ENCODE peak calls at places on chromosomes 2 and 18, in nine cellular contexts. L is SK-N-SH; C is left lung; U is aorta; Q is lower lobe of right lung; V is tibial artery; R is A549; X is fibroblast of lung; Y is CD8-positive, alpha-beta T cell. B is an unnamed sample.

GRCh38 chr2:46487667-46488333 is 8.4 kb downstream of the TMEM247 start:
- DNase-seq in L (no peak), C (peak), U (peak), Q (peak), V (peak), R (no peak), X (peak), Y (no peak), B (peak)

GRCh38 chr2:20444993-20445910 is 1.6 kb upstream of the RHOB start:
- DNase-seq in L (no peak), C (peak), U (no peak), Q (no peak), V (peak), R (no peak), X (no peak), Y (no peak), B (no peak)

GRCh38 chr18:13387856-13388548 is 169.4 kb downstream of the LDLRAD4 start:
- DNase-seq in L (no peak), C (no peak), U (peak), Q (no peak), V (no peak), R (no peak), X (peak), Y (peak), B (no peak)

GRCh38 chr2:130819915-130820861 is 16.5 kb upstream of the ARHGEF4 start:
- DNase-seq in L (peak), C (no peak), U (peak), Q (no peak), V (peak), R (no peak), X (peak), Y (no peak), B (no peak)

GRCh38 chr2:113219889-113220641 is 46.3 kb downstream of the PSD4 start:
- DNase-seq in L (no peak), C (peak), U (peak), Q (peak), V (peak), R (peak), X (peak), Y (no peak), B (peak)

GRCh38 chr18:45874501-45875184 is 49.2 kb downstream of the SIGLEC15 start:
- DNase-seq in L (no peak), C (no peak), U (no peak), Q (no peak), V (no peak), R (no peak), X (peak), Y (peak), B (no peak)

GRCh38 chr2:71798266-71799012 is 345.1 kb downstream of the DYSF start:
- DNase-seq in L (peak), C (no peak), U (peak), Q (no peak), V (no peak), R (peak), X (peak), Y (no peak), B (no peak)

GRCh38 chr2:186424265-186424664 is 61.8 kb upstream of the ZC3H15 start:
- DNase-seq in L (no peak), C (no peak), U (no peak), Q (no peak), V (no peak), R (no peak), X (no peak), Y (no peak), B (no peak)

GRCh38 chr2:64101141-64101591 is 43.1 kb downstream of the PELI1 start:
- DNase-seq in L (no peak), C (no peak), U (no peak), Q (no peak), V (no peak), R (no peak), X (peak), Y (no peak), B (no peak)

GRCh38 chr2:170714156-170715061 is 728 bp upstream of the SP5 start:
- DNase-seq in L (peak), C (peak), U (peak), Q (peak), V (no peak), R (peak), X (no peak), Y (no peak), B (peak)

GRCh38 chr2:224940618-224941017 is 101.7 kb downstream of the DOCK10 start:
- DNase-seq in L (no peak), C (no peak), U (no peak), Q (no peak), V (no peak), R (no peak), X (no peak), Y (no peak), B (no peak)

GRCh38 chr2:96683307-96683706 is 40.7 kb downstream of the FER1L5 start:
- DNase-seq in L (no peak), C (no peak), U (no peak), Q (no peak), V (no peak), R (no peak), X (no peak), Y (no peak), B (no peak)

GRCh38 chr18:47191956-47192355 is 15.8 kb upstream of the IER3IP1 start:
- DNase-seq in L (no peak), C (no peak), U (no peak), Q (no peak), V (no peak), R (no peak), X (no peak), Y (no peak), B (no peak)

GRCh38 chr2:142139384-142139783 is 8.6 kb upstream of the LRP1B start:
- DNase-seq in L (peak), C (no peak), U (no peak), Q (no peak), V (no peak), R (no peak), X (no peak), Y (no peak), B (no peak)

GRCh38 chr2:14634885-14635871 is 2.7 kb downstream of the LRATD1 start:
- DNase-seq in L (peak), C (peak), U (peak), Q (peak), V (peak), R (peak), X (peak), Y (no peak), B (peak)

GRCh38 chr2:235779444-235779896 is 285.6 kb downstream of the AGAP1 start:
- DNase-seq in L (peak), C (peak), U (peak), Q (peak), V (peak), R (peak), X (peak), Y (peak), B (peak)

GRCh38 chr18:48889981-48890735 is 60.6 kb downstream of the SMAD7 start:
- DNase-seq in L (no peak), C (no peak), U (peak), Q (no peak), V (no peak), R (no peak), X (no peak), Y (no peak), B (peak)

GRCh38 chr2:167972020-167972419 is 275.4 kb downstream of the STK39 start:
- DNase-seq in L (no peak), C (no peak), U (no peak), Q (no peak), V (no peak), R (no peak), X (no peak), Y (no peak), B (no peak)

DNA sequence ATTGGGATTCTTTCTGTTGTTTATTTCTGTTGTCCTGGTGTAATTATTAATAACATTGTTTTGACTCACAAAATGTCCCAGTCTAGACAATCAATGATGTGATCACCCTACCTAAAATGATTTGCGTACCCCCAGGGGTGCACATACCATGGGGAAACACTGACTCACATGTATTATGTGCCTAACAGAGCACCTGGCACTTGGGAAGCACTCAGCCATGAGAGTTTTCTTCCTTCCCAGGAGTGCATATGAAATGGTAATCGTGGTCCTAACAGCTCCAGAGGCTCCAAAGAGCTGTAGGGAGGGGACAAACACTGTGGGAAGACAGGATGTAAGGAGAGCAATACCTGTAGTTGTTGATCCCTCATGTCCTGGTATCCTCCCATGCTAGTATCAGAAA is 187.8 kb upstream of the ERBB4 start:
- DNase-seq in L (no peak), C (no peak), U (no peak), Q (no peak), V (no peak), R (no peak), X (no peak), Y (no peak), B (no peak)
- H3K27ac ChIP-seq in L (no peak), C (no peak), U (no peak), Q (no peak), V (no peak), R (no peak), X (no peak), Y (no peak), B (no peak)

DNA sequence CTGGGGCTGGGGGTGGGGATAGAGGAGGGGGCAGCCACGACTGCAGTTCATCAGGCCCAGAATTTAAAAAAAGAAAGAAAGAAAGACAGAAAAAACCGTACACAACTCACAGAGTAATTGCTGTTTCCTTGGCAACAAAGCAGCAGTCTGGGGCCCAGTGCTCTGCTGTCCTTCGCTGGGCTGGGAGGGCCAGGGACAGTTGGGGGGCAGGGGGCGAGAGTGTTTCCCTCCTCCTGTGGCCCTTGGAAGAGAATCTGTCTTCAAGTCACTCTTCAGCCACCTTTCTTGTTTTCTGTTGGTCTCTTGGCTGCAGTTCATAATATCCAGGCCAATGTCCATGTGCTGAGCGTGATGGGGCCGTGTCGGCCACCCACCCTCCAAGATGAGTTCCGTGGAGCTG is 53.7 kb downstream of the CELF4 start:
- DNase-seq in L (no peak), C (no peak), U (no peak), Q (no peak), V (no peak), R (no peak), X (no peak), Y (no peak), B (no peak)
- H3K4me3 ChIP-seq in L (no peak), C (no peak), U (no peak), Q (no peak), V (no peak), R (no peak), X (no peak), Y (no peak), B (no peak)

DNA sequence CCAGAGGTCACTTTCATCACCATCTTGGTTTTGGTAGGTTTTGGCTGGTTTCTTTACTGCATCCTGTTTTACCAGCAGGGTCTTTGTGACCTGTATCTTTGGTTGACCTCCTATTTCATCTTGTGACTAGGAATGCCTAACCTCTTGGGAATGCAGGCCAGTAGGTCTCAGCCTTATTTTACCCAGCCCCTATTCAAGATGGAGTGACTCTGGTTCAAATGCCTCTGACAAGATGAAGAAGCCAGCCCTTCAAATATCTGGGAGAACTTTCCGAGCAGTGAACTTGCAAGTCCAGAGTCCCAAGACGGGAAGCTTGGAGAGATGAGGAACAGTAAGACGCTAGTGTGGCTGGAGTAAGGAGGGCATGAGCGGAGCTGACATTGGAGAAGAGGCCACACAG is 28.6 kb downstream of the PROKR1 start:
- DNase-seq in L (no peak), C (no peak), U (no peak), Q (no peak), V (no peak), R (no peak), X (no peak), Y (no peak), B (no peak)
- H3K27ac ChIP-seq in L (no peak), C (no peak), U (no peak), Q (no peak), V (no peak), R (no peak), X (no peak), Y (no peak), B (no peak)

GRCh38 chr2:42795871-42796301 is 3.5 kb upstream of the HAAO start:
- DNase-seq in L (no peak), C (no peak), U (no peak), Q (no peak), V (no peak), R (no peak), X (peak), Y (no peak), B (no peak)

GRCh38 chr2:42795275-42795674 is 2.9 kb upstream of the HAAO start:
- DNase-seq in L (no peak), C (no peak), U (no peak), Q (no peak), V (no peak), R (no peak), X (no peak), Y (no peak), B (no peak)

GRCh38 chr2:42792583-42793313 is at the start of gene HAAO:
- DNase-seq in L (peak), C (no peak), U (peak), Q (peak), V (no peak), R (no peak), X (no peak), Y (no peak), B (peak)

GRCh38 chr2:42793314-42794270 is 1.2 kb upstream of the HAAO start:
- DNase-seq in L (peak), C (no peak), U (no peak), Q (no peak), V (no peak), R (no peak), X (no peak), Y (no peak), B (no peak)

GRCh38 chr2:42794271-42795046 is 2.1 kb upstream of the HAAO start:
- DNase-seq in L (peak), C (no peak), U (no peak), Q (no peak), V (no peak), R (peak), X (no peak), Y (no peak), B (peak)
- H3K4me3 ChIP-seq in L (no peak), C (no peak), U (no peak), Q (no peak), V (no peak), R (no peak), X (no peak), Y (no peak), B (no peak)

GRCh38 chr2:160984426-160985077 is 175.7 kb upstream of the TANK start:
- DNase-seq in L (no peak), C (no peak), U (no peak), Q (no peak), V (no peak), R (no peak), X (peak), Y (no peak), B (no peak)
- H3K27ac ChIP-seq in L (no peak), C (no peak), U (no peak), Q (no peak), V (no peak), R (no peak), X (no peak), Y (no peak), B (no peak)

DNA sequence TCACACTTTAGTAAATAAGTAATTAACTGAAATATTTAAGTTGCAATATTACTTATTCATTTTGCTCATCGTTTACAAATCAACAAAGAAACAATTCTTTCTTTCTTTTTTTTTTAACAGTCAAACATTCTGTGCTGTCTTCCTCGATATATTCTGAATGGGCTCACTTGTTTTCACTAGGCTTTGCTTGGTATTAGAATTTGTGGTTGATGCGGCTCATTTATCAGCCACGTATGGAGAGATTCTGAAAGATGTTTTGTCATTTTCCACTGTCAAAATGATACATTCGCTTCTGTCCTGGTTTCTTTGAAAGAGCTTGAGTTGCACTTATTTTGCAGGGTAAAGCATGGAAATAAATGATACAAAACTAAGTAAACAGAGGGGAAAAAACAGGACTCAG is 323.7 kb downstream of the LRRTM1 start:
- DNase-seq in L (no peak), C (no peak), U (no peak), Q (no peak), V (no peak), R (no peak), X (no peak), Y (no peak), B (no peak)
- H3K4me3 ChIP-seq in L (no peak), C (no peak), U (no peak), Q (no peak), V (no peak), R (no peak), X (no peak), Y (no peak), B (no peak)